ENCODE peak calls at places on chromosomes 3 and 15, in five cellular contexts. One of them, this sample, is unnamed.

GRCh38 chr3:123871946-123872345 is 12.2 kb downstream of the MYLK start:
- DNase-seq in cardiac fibroblast: no peak
- DNase-seq in sigmoid colon: no peak
- DNase-seq in mammary epithelial cell: peak; percentile 65
- DNase-seq in fibroblast of mammary gland: peak; percentile 26
- DNase-seq in this sample: no peak

GRCh38 chr3:195063596-195064193 is 207.3 kb downstream of the XXYLT1 start:
- DNase-seq in sigmoid colon: no peak
- DNase-seq in fibroblast of mammary gland: no peak
- DNase-seq in cardiac fibroblast: no peak
- DNase-seq in mammary epithelial cell: no peak
- DNase-seq in this sample: no peak

GRCh38 chr15:58931985-58932384 is 1.5 kb downstream of the SLTM start:
- DNase-seq in sigmoid colon: no peak
- DNase-seq in cardiac fibroblast: peak; percentile 80
- DNase-seq in mammary epithelial cell: peak; percentile 23
- DNase-seq in fibroblast of mammary gland: peak; percentile 60
- DNase-seq in this sample: peak; percentile 49

GRCh38 chr3:30269751-30270445 is 336.5 kb upstream of the TGFBR2 start:
- DNase-seq in cardiac fibroblast: no peak
- DNase-seq in mammary epithelial cell: no peak
- DNase-seq in sigmoid colon: no peak
- DNase-seq in fibroblast of mammary gland: no peak
- DNase-seq in this sample: no peak

GRCh38 chr3:119559441-119559963 is at the start of gene CD80:
- DNase-seq in fibroblast of mammary gland: peak; percentile 52
- DNase-seq in cardiac fibroblast: peak; percentile 64
- DNase-seq in sigmoid colon: peak; percentile 73
- DNase-seq in mammary epithelial cell: peak; percentile 16
- DNase-seq in this sample: peak; percentile 48

GRCh38 chr3:67635257-67635656 is 19.2 kb downstream of the SUCLG2 start:
- DNase-seq in fibroblast of mammary gland: peak; percentile 96
- DNase-seq in mammary epithelial cell: peak; percentile 68
- DNase-seq in sigmoid colon: no peak
- DNase-seq in cardiac fibroblast: peak; percentile 45
- DNase-seq in this sample: peak; percentile 87

GRCh38 chr15:29337156-29337959 is 67.7 kb upstream of the NSMCE3 start:
- DNase-seq in fibroblast of mammary gland: peak; percentile 39
- DNase-seq in sigmoid colon: no peak
- DNase-seq in cardiac fibroblast: peak; percentile 52
- DNase-seq in mammary epithelial cell: no peak
- DNase-seq in this sample: no peak

GRCh38 chr3:148705314-148705713 is 7.6 kb downstream of the AGTR1 start:
- DNase-seq in fibroblast of mammary gland: no peak
- DNase-seq in mammary epithelial cell: no peak
- DNase-seq in sigmoid colon: no peak
- DNase-seq in cardiac fibroblast: no peak
- DNase-seq in this sample: no peak

GRCh38 chr3:45781841-45782240 is 14.5 kb downstream of the SLC6A20 start:
- DNase-seq in sigmoid colon: peak; percentile 46
- DNase-seq in mammary epithelial cell: no peak
- DNase-seq in fibroblast of mammary gland: no peak
- DNase-seq in cardiac fibroblast: no peak
- DNase-seq in this sample: no peak

GRCh38 chr3:125317761-125318496 is 57.2 kb downstream of the ZNF148 start:
- DNase-seq in cardiac fibroblast: no peak
- DNase-seq in mammary epithelial cell: peak; percentile 75
- DNase-seq in sigmoid colon: no peak
- DNase-seq in fibroblast of mammary gland: no peak
- DNase-seq in this sample: no peak

GRCh38 chr3:188021502-188022040 is 132.4 kb upstream of the LPP start:
- DNase-seq in cardiac fibroblast: peak; percentile 72
- DNase-seq in sigmoid colon: no peak
- DNase-seq in mammary epithelial cell: peak; percentile 17
- DNase-seq in fibroblast of mammary gland: peak; percentile 51
- DNase-seq in this sample: peak; percentile 90

GRCh38 chr15:39946862-39947261 is 12.9 kb downstream of the EIF2AK4 start:
- DNase-seq in sigmoid colon: no peak
- DNase-seq in mammary epithelial cell: no peak
- DNase-seq in fibroblast of mammary gland: peak; percentile 72
- DNase-seq in cardiac fibroblast: no peak
- DNase-seq in this sample: peak; percentile 53

GRCh38 chr3:12752803-12753202 is 6.3 kb downstream of the TMEM40 start:
- DNase-seq in sigmoid colon: no peak
- DNase-seq in fibroblast of mammary gland: no peak
- DNase-seq in mammary epithelial cell: no peak
- DNase-seq in cardiac fibroblast: no peak
- DNase-seq in this sample: no peak

GRCh38 chr3:15009156-15009555 is 56.0 kb downstream of the MRPS25 start:
- DNase-seq in cardiac fibroblast: no peak
- DNase-seq in fibroblast of mammary gland: peak; percentile 41
- DNase-seq in mammary epithelial cell: no peak
- DNase-seq in sigmoid colon: no peak
- DNase-seq in this sample: no peak

GRCh38 chr3:5160926-5161858 is 26.3 kb upstream of the EDEM1 start:
- DNase-seq in cardiac fibroblast: no peak
- DNase-seq in sigmoid colon: no peak
- DNase-seq in fibroblast of mammary gland: no peak
- DNase-seq in mammary epithelial cell: peak; percentile 56
- DNase-seq in this sample: peak; percentile 19

GRCh38 chr3:14125193-14126016 is 553 bp downstream of the TMEM43 start:
- DNase-seq in fibroblast of mammary gland: peak; percentile 96
- DNase-seq in cardiac fibroblast: peak; percentile 96
- DNase-seq in mammary epithelial cell: peak; percentile 94
- DNase-seq in sigmoid colon: peak; percentile 88
- DNase-seq in this sample: peak; percentile 95

GRCh38 chr3:101155828-101156227 is 162.6 kb upstream of the ABI3BP start:
- DNase-seq in cardiac fibroblast: peak; percentile 85
- DNase-seq in mammary epithelial cell: no peak
- DNase-seq in fibroblast of mammary gland: no peak
- DNase-seq in sigmoid colon: no peak
- DNase-seq in this sample: no peak

GRCh38 chr3:146026547-146026946 is 134.4 kb downstream of the PLOD2 start:
- DNase-seq in sigmoid colon: no peak
- DNase-seq in mammary epithelial cell: no peak
- DNase-seq in cardiac fibroblast: no peak
- DNase-seq in fibroblast of mammary gland: no peak
- DNase-seq in this sample: no peak

GRCh38 chr3:146019508-146019907 is 141.5 kb downstream of the PLOD2 start:
- DNase-seq in cardiac fibroblast: no peak
- DNase-seq in mammary epithelial cell: peak; percentile 48
- DNase-seq in fibroblast of mammary gland: no peak
- DNase-seq in sigmoid colon: no peak
- DNase-seq in this sample: no peak

GRCh38 chr3:146024260-146024659 is 136.7 kb downstream of the PLOD2 start:
- DNase-seq in cardiac fibroblast: peak; percentile 10
- DNase-seq in mammary epithelial cell: no peak
- DNase-seq in fibroblast of mammary gland: peak; percentile 4
- DNase-seq in sigmoid colon: no peak
- DNase-seq in this sample: no peak

DNA sequence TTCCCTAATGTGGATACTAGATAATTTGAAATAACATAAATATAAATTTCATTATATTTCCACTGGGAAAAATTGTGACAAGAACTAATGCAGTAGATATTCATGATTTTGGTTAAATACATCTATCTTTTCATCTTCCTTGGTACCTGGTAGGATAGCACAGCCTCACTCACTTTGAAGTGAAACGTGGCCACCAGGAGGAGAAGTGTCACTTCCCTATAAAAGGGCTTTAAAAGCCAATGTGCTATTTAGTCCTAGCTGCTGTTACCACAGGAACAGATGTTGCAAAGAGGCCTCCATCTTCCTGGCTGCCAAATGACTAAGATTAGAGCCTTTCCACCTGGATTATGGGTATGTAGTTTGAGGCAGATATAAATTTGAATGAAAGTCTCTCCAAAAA is 140.0 kb downstream of the PLOD2 start:
- DNase-seq in cardiac fibroblast: no peak
- DNase-seq in sigmoid colon: no peak
- DNase-seq in mammary epithelial cell: no peak
- DNase-seq in fibroblast of mammary gland: peak; percentile 5
- DNase-seq in this sample: no peak
- TF ChIP-seq CTCF in cardiac fibroblast: peak; percentile 12
- TF ChIP-seq CTCF in sigmoid colon: no peak
- TF ChIP-seq CTCF in mammary epithelial cell: no peak
- TF ChIP-seq CTCF in fibroblast of mammary gland: no peak
- TF ChIP-seq CTCF in this sample: no peak

GRCh38 chr3:66241466-66241865 is 20.7 kb downstream of the SLC25A26 start:
- DNase-seq in fibroblast of mammary gland: no peak
- DNase-seq in sigmoid colon: no peak
- DNase-seq in mammary epithelial cell: no peak
- DNase-seq in cardiac fibroblast: no peak
- DNase-seq in this sample: no peak
- TF ChIP-seq CTCF in fibroblast of mammary gland: no peak
- TF ChIP-seq CTCF in sigmoid colon: no peak
- TF ChIP-seq CTCF in mammary epithelial cell: no peak
- TF ChIP-seq CTCF in cardiac fibroblast: no peak
- TF ChIP-seq CTCF in this sample: no peak

GRCh38 chr3:53885239-53885638 is 3.3 kb upstream of the ACTR8 start:
- DNase-seq in mammary epithelial cell: peak; percentile 71
- DNase-seq in cardiac fibroblast: no peak
- DNase-seq in sigmoid colon: no peak
- DNase-seq in fibroblast of mammary gland: no peak
- DNase-seq in this sample: no peak

GRCh38 chr3:53883008-53883407 is 1.1 kb upstream of the ACTR8 start:
- DNase-seq in sigmoid colon: no peak
- DNase-seq in cardiac fibroblast: no peak
- DNase-seq in mammary epithelial cell: no peak
- DNase-seq in fibroblast of mammary gland: no peak
- DNase-seq in this sample: no peak

GRCh38 chr3:53884623-53885022 is 2.7 kb upstream of the ACTR8 start:
- DNase-seq in fibroblast of mammary gland: no peak
- DNase-seq in sigmoid colon: no peak
- DNase-seq in cardiac fibroblast: no peak
- DNase-seq in mammary epithelial cell: no peak
- DNase-seq in this sample: no peak

GRCh38 chr3:53880396-53881345 is 1.3 kb downstream of the ACTR8 start:
- DNase-seq in fibroblast of mammary gland: peak; percentile 17
- DNase-seq in sigmoid colon: no peak
- DNase-seq in cardiac fibroblast: peak; percentile 33
- DNase-seq in mammary epithelial cell: no peak
- DNase-seq in this sample: peak; percentile 17

GRCh38 chr3:53881691-53882593 is at the start of gene ACTR8:
- DNase-seq in mammary epithelial cell: peak; percentile 60
- DNase-seq in cardiac fibroblast: peak; percentile 91
- DNase-seq in sigmoid colon: peak; percentile 92
- DNase-seq in fibroblast of mammary gland: peak; percentile 73
- DNase-seq in this sample: peak; percentile 79
- TF ChIP-seq CTCF in mammary epithelial cell: no peak
- TF ChIP-seq CTCF in cardiac fibroblast: peak; percentile 26
- TF ChIP-seq CTCF in sigmoid colon: no peak
- TF ChIP-seq CTCF in fibroblast of mammary gland: no peak
- TF ChIP-seq CTCF in this sample: peak; percentile 62

GRCh38 chr3:11271986-11272904 is at the start of gene ATG7:
- DNase-seq in fibroblast of mammary gland: peak; percentile 94
- DNase-seq in mammary epithelial cell: peak; percentile 92
- DNase-seq in cardiac fibroblast: peak; percentile 98
- DNase-seq in sigmoid colon: peak; percentile 99
- DNase-seq in this sample: peak; percentile 94
- TF ChIP-seq CTCF in fibroblast of mammary gland: no peak
- TF ChIP-seq CTCF in mammary epithelial cell: no peak
- TF ChIP-seq CTCF in cardiac fibroblast: no peak
- TF ChIP-seq CTCF in sigmoid colon: peak; percentile 20
- TF ChIP-seq CTCF in this sample: no peak

GRCh38 chr15:27906802-27907201 is 192.3 kb downstream of the OCA2 start:
- DNase-seq in cardiac fibroblast: no peak
- DNase-seq in mammary epithelial cell: no peak
- DNase-seq in fibroblast of mammary gland: no peak
- DNase-seq in sigmoid colon: no peak
- DNase-seq in this sample: no peak
- TF ChIP-seq CTCF in cardiac fibroblast: no peak
- TF ChIP-seq CTCF in mammary epithelial cell: no peak
- TF ChIP-seq CTCF in fibroblast of mammary gland: no peak
- TF ChIP-seq CTCF in sigmoid colon: no peak
- TF ChIP-seq CTCF in this sample: no peak

GRCh38 chr3:58173670-58174472 is 36.9 kb downstream of the DNASE1L3 start:
- DNase-seq in cardiac fibroblast: peak; percentile 36
- DNase-seq in mammary epithelial cell: no peak
- DNase-seq in sigmoid colon: peak; percentile 82
- DNase-seq in fibroblast of mammary gland: no peak
- DNase-seq in this sample: no peak
- TF ChIP-seq CTCF in cardiac fibroblast: peak; percentile 44
- TF ChIP-seq CTCF in mammary epithelial cell: peak; percentile 10
- TF ChIP-seq CTCF in sigmoid colon: no peak
- TF ChIP-seq CTCF in fibroblast of mammary gland: peak; percentile 18
- TF ChIP-seq CTCF in this sample: peak; percentile 61

GRCh38 chr3:153960701-153961100 is 160.5 kb upstream of the ARHGEF26 start:
- DNase-seq in mammary epithelial cell: no peak
- DNase-seq in fibroblast of mammary gland: peak; percentile 17
- DNase-seq in cardiac fibroblast: no peak
- DNase-seq in sigmoid colon: no peak
- DNase-seq in this sample: no peak
- TF ChIP-seq CTCF in mammary epithelial cell: no peak
- TF ChIP-seq CTCF in fibroblast of mammary gland: no peak
- TF ChIP-seq CTCF in cardiac fibroblast: no peak
- TF ChIP-seq CTCF in sigmoid colon: no peak
- TF ChIP-seq CTCF in this sample: no peak

This sample was measured in HFFc6.